ENCODE peak calls at places on chromosomes 12 and 14, in seven cellular contexts. K, E, N, Z, P, T and C are unnamed samples.

GRCh38 chr12:64221656-64222010 is 463 bp downstream of the KICS2 start:
- DNase-seq in K (peak), Z (peak), T (peak), E (peak), P (no peak), N (peak), C (peak)

GRCh38 chr12:65657635-65658034 is 166.6 kb upstream of the HMGA2 start:
- DNase-seq in N (no peak), Z (no peak), E (no peak), K (no peak), P (no peak), T (no peak), C (no peak)

GRCh38 chr14:85917631-85918030 is 387.7 kb downstream of the FLRT2 start:
- DNase-seq in P (no peak), E (no peak), N (no peak), K (no peak), T (no peak), Z (no peak), C (no peak)

GRCh38 chr12:128388461-128388921 is 121.5 kb downstream of the TMEM132C start:
- DNase-seq in E (no peak), N (no peak), T (no peak), K (no peak), Z (peak), P (no peak), C (peak)

GRCh38 chr14:73743431-73743931 is 29.3 kb upstream of the PNMA1 start:
- DNase-seq in T (peak), E (no peak), K (peak), N (no peak), P (no peak), Z (no peak), C (no peak)

GRCh38 chr14:89973234-89973823 is 17.6 kb downstream of the TDP1 start:
- DNase-seq in N (peak), T (peak), K (peak), Z (peak), P (peak), E (peak), C (peak)

GRCh38 chr14:65835501-65835900 is 423.0 kb downstream of the FUT8 start:
- DNase-seq in E (no peak), K (no peak), N (no peak), Z (no peak), P (no peak), T (no peak), C (no peak)

GRCh38 chr12:47942327-47943230 is 20.8 kb upstream of the TMEM106C start:
- DNase-seq in N (no peak), T (peak), P (peak), Z (no peak), E (no peak), K (no peak), C (no peak)

GRCh38 chr14:60183724-60184596 is 18.8 kb upstream of the DHRS7 start:
- DNase-seq in E (peak), P (peak), N (peak), T (peak), K (peak), Z (peak), C (peak)

GRCh38 chr14:89720741-89721315 is 233.7 kb downstream of the EFCAB11 start:
- DNase-seq in P (peak), Z (peak), E (no peak), N (no peak), K (peak), T (peak), C (no peak)

GRCh38 chr12:117863004-117863709 is 105.6 kb downstream of the KSR2 start:
- DNase-seq in E (no peak), K (no peak), N (no peak), P (no peak), Z (no peak), T (no peak), C (no peak)

GRCh38 chr12:131459666-131460365 is 251.1 kb upstream of the SFSWAP start:
- DNase-seq in T (no peak), Z (no peak), E (no peak), K (no peak), N (no peak), P (no peak), C (no peak)